ENCODE peak calls at places on chromosomes 5 and 9, in nine cellular contexts. U, L, K, F, J, P, Q, C and M are unnamed samples.

GRCh38 chr9:91190062-91190461 is 171.7 kb downstream of the AUH start:
- DNase-seq in L (no peak), J (no peak), F (no peak), P (no peak), Q (no peak), K (no peak), C (no peak), U (no peak), M (no peak)

GRCh38 chr9:126055386-126055785 is 271.2 kb upstream of the MVB12B start:
- DNase-seq in U (peak; percentile 57), F (no peak), P (no peak), J (no peak), L (no peak), Q (no peak), K (no peak), C (no peak), M (no peak)

GRCh38 chr5:108102463-108102862 is 279.4 kb downstream of the FBXL17 start:
- DNase-seq in L (no peak), U (no peak), K (no peak), Q (no peak), P (no peak), C (no peak), J (no peak), F (no peak), M (no peak)

GRCh38 chr9:110088099-110088498 is 119.9 kb downstream of the C9orf152 start:
- DNase-seq in K (no peak), C (no peak), L (no peak), J (no peak), Q (no peak), U (no peak), P (no peak), F (no peak), M (no peak)

GRCh38 chr5:148653840-148654781 is at the start of gene HTR4:
- DNase-seq in J (no peak), Q (no peak), K (no peak), C (no peak), P (peak; percentile 21), F (no peak), L (no peak), U (no peak), M (no peak)

GRCh38 chr5:125137535-125137934 is 391.1 kb upstream of the ZNF608 start:
- DNase-seq in J (no peak), K (no peak), F (no peak), U (no peak), C (no peak), Q (no peak), L (no peak), P (no peak), M (no peak)

GRCh38 chr9:2085719-2086515 is 70.8 kb downstream of the SMARCA2 start:
- DNase-seq in Q (no peak), C (no peak), K (no peak), U (peak; percentile 91), J (no peak), P (no peak), F (peak; percentile 75), L (no peak), M (no peak)

GRCh38 chr5:134554319-134555222 is 29.1 kb downstream of the JADE2 start:
- DNase-seq in Q (peak; percentile 14), P (no peak), F (peak; percentile 87), C (peak; percentile 72), J (peak; percentile 48), U (peak; percentile 96), K (no peak), L (peak; percentile 81), M (no peak)

GRCh38 chr9:121748080-121748479 is 96.6 kb downstream of the DAB2IP start:
- DNase-seq in L (no peak), C (no peak), K (no peak), P (no peak), Q (no peak), J (no peak), F (peak; percentile 69), U (no peak), M (no peak)